ENCODE peak calls at places on chromosomes 1 and 21, in nine cellular contexts. A, X, M, N, K, T, W, R and H are unnamed samples.

GRCh38 chr21:28489197-28489596 is 503.5 kb downstream of the LTN1 start:
- DNase-seq in K (no peak), X (no peak), T (no peak), R (no peak), N (no peak), A (no peak), W (no peak), M (no peak), H (no peak)

GRCh38 chr1:11320153-11320936 is 47.3 kb downstream of the UBIAD1 start:
- DNase-seq in X (peak), N (no peak), T (peak), K (peak), R (no peak), M (peak), A (peak), W (no peak), H (peak)

GRCh38 chr1:114627107-114627506 is 42.7 kb downstream of the DENND2C start:
- DNase-seq in A (no peak), T (no peak), K (no peak), R (no peak), X (no peak), M (no peak), W (no peak), N (no peak), H (no peak)

GRCh38 chr1:103959565-103959964 is 209.9 kb downstream of the AMY1C start:
- DNase-seq in A (no peak), W (no peak), K (no peak), N (no peak), R (no peak), T (no peak), M (no peak), X (no peak), H (no peak)

GRCh38 chr1:110370827-110371226 is 20.0 kb downstream of the SLC16A4 start:
- DNase-seq in A (no peak), T (no peak), M (no peak), R (peak), X (no peak), W (no peak), K (no peak), N (peak), H (peak)

GRCh38 chr1:217135569-217135915 is 412.3 kb upstream of the ESRRG start:
- DNase-seq in K (no peak), R (no peak), A (peak), N (no peak), M (no peak), X (no peak), T (no peak), W (no peak), H (no peak)

GRCh38 chr1:113868387-113869083 is 3.0 kb downstream of the PTPN22 start:
- DNase-seq in M (no peak), W (no peak), N (peak), T (peak), R (peak), A (no peak), X (no peak), K (no peak), H (no peak)

GRCh38 chr1:58133562-58133961 is 413.0 kb downstream of the OMA1 start:
- DNase-seq in X (no peak), A (no peak), T (no peak), N (no peak), M (no peak), R (no peak), K (no peak), W (no peak), H (no peak)

GRCh38 chr1:159790237-159790917 is 9.6 kb downstream of the DUSP23 start:
- DNase-seq in W (no peak), M (peak), N (no peak), R (no peak), A (peak), X (no peak), T (peak), K (peak), H (peak)

GRCh38 chr1:156775799-156776198 is 8.5 kb downstream of the PRCC start:
- DNase-seq in T (no peak), W (no peak), R (no peak), X (no peak), N (no peak), A (no peak), K (no peak), M (no peak), H (no peak)

GRCh38 chr1:30085814-30086770 is 637.3 kb downstream of the MATN1 start:
- DNase-seq in X (peak), A (peak), N (no peak), M (peak), K (peak), W (no peak), T (peak), R (peak), H (peak)

GRCh38 chr21:29177800-29178199 is 47.4 kb downstream of the MAP3K7CL start:
- DNase-seq in R (no peak), T (no peak), X (no peak), K (no peak), W (no peak), M (no peak), A (no peak), N (no peak), H (no peak)

GRCh38 chr1:77558591-77559164 is 123.8 kb downstream of the ZZZ3 start:
- DNase-seq in A (no peak), M (no peak), K (no peak), X (no peak), N (no peak), W (no peak), R (no peak), T (no peak), H (no peak)

GRCh38 chr1:57112148-57112547 is 146.3 kb upstream of the C8B start:
- DNase-seq in R (no peak), W (no peak), A (no peak), T (no peak), X (no peak), M (no peak), N (no peak), K (peak), H (no peak)

DNA sequence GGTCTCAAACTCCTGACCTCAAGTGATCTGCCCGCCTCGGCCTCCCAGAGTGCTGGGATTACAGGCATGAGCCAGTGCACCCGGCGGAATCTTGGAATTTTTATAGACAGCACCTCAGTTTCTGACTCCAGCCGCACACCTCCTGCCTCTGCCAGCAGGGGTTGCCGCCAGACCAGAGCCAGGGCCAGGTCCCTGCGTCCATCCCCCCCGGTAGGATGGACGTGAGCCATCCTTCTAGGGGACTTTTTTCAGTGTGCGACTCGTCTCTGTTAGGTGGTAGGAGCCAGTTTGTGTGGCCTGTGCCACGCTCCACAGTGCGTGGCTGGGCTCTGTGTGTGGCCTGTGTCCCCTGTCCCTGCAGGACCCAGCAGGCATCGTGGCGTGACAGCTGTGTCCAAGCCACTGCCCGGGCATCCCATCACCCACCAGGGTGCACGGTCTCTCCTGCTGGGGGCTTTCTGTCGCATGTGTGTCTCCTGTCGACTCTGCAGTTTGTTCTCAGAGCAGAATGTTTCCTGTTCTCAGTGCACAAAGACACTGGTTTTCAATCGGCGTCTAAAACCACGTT is 15.6 kb downstream of the CSTB start:
- DNase-seq in R (no peak), A (no peak), X (no peak), N (no peak), M (no peak), T (no peak), K (no peak), W (no peak), H (no peak)
- TF ChIP-seq CTCF in R (no peak), A (no peak), X (no peak), N (no peak), M (no peak), T (no peak), K (no peak), W (no peak), H (no peak)

GRCh38 chr21:46363698-46364097 is 39.7 kb downstream of the PCNT start:
- DNase-seq in A (no peak), T (no peak), N (no peak), K (no peak), W (no peak), M (no peak), X (no peak), R (no peak), H (no peak)

GRCh38 chr21:46366966-46367365 is 43.0 kb downstream of the PCNT start:
- DNase-seq in X (no peak), K (no peak), W (no peak), A (no peak), M (no peak), R (no peak), N (no peak), T (no peak), H (no peak)

GRCh38 chr21:46366561-46366960 is 42.6 kb downstream of the PCNT start:
- DNase-seq in N (no peak), K (no peak), X (no peak), W (no peak), R (no peak), M (no peak), A (no peak), T (no peak), H (no peak)

GRCh38 chr21:46368533-46369285 is 44.8 kb downstream of the PCNT start:
- DNase-seq in N (no peak), A (no peak), R (no peak), K (no peak), M (no peak), X (no peak), W (no peak), T (no peak), H (no peak)

GRCh38 chr21:46366091-46366490 is 42.1 kb downstream of the PCNT start:
- DNase-seq in R (no peak), X (no peak), W (no peak), K (no peak), N (no peak), M (no peak), T (no peak), A (no peak), H (no peak)
- TF ChIP-seq CTCF in R (no peak), X (no peak), W (no peak), K (no peak), N (no peak), M (no peak), T (no peak), A (no peak), H (no peak)

GRCh38 chr1:244667797-244668196 is 14.9 kb downstream of the DESI2 start:
- DNase-seq in W (no peak), X (no peak), T (no peak), N (no peak), M (no peak), K (no peak), A (no peak), R (no peak), H (no peak)
- TF ChIP-seq CTCF in W (no peak), X (no peak), T (no peak), N (no peak), M (no peak), K (no peak), A (no peak), R (no peak), H (no peak)

GRCh38 chr1:44314401-44314800 is 40.7 kb downstream of the ERI3 start:
- DNase-seq in M (peak), N (no peak), R (no peak), K (no peak), W (no peak), X (no peak), A (no peak), T (no peak), H (no peak)
- TF ChIP-seq CTCF in M (no peak), N (no peak), R (peak), K (peak), W (no peak), X (no peak), A (no peak), T (no peak), H (no peak)